ENCODE peak calls at places on chromosome 17, in eight cellular contexts. S is naive thymus-derived CD4-positive, alpha-beta T cell; F is CD8-positive, alpha-beta memory T cell; K is activated gamma-delta T cell treated with Interleukin-2 at 50 U/mL for 16 hours; W is A172; H is HS-5; L is activated naive CD4-positive, alpha-beta T cell; Z is NCI-H510A. M is an unnamed sample.

GRCh38 chr17:64070213-64070612 is 49.8 kb upstream of the ICAM2 start:
- DNase-seq in S (no peak), F (no peak), K (no peak), W (no peak), H (no peak), L (no peak), Z (no peak), M (no peak)

GRCh38 chr17:33987162-33987561 is 267.9 kb upstream of the CCL2 start:
- DNase-seq in S (no peak), F (no peak), K (no peak), W (no peak), H (no peak), L (no peak), Z (no peak), M (no peak)

GRCh38 chr17:62681939-62682381 is 54.5 kb downstream of the MRC2 start:
- DNase-seq in S (no peak), F (no peak), K (no peak), W (no peak), H (no peak), L (no peak), Z (no peak), M (no peak)

GRCh38 chr17:76530489-76530814 is 7.1 kb downstream of the CYGB start:
- DNase-seq in S (no peak), F (no peak), K (no peak), W (no peak), H (no peak), L (no peak), Z (no peak), M (no peak)

GRCh38 chr17:3802461-3803307 is 1.7 kb upstream of the ITGAE start:
- DNase-seq in S (no peak), F (no peak), K (no peak), W (peak; percentile 66), H (peak; percentile 64), L (no peak), Z (no peak), M (no peak)

GRCh38 chr17:36937001-36937960 is at the start of gene LHX1:
- DNase-seq in S (no peak), F (no peak), K (no peak), W (no peak), H (no peak), L (no peak), Z (no peak), M (no peak)

GRCh38 chr17:80850817-80851216 is 140.8 kb upstream of the CHMP6 start:
- DNase-seq in S (no peak), F (no peak), K (no peak), W (no peak), H (no peak), L (no peak), Z (peak; percentile 58), M (peak; percentile 28)

GRCh38 chr17:6455321-6455705 is 11.1 kb downstream of the PIMREG start:
- DNase-seq in S (no peak), F (no peak), K (peak; percentile 28), W (no peak), H (no peak), L (no peak), Z (peak; percentile 80), M (peak; percentile 63)

GRCh38 chr17:31111183-31111582 is 16.4 kb downstream of the NF1 start:
- DNase-seq in S (no peak), F (no peak), K (no peak), W (no peak), H (no peak), L (no peak), Z (no peak), M (no peak)

GRCh38 chr17:47884905-47885735 is 10.9 kb upstream of the SP2 start:
- DNase-seq in S (no peak), F (no peak), K (peak; percentile 20), W (no peak), H (no peak), L (no peak), Z (peak; percentile 13), M (no peak)

GRCh38 chr17:81961087-81961514 is at the start of gene NOTUM:
- DNase-seq in S (no peak), F (no peak), K (no peak), W (no peak), H (no peak), L (no peak), Z (no peak), M (no peak)

GRCh38 chr17:50219345-50219744 is 17.9 kb upstream of the COL1A1 start:
- DNase-seq in S (no peak), F (no peak), K (no peak), W (peak; percentile 90), H (peak; percentile 73), L (no peak), Z (no peak), M (no peak)

GRCh38 chr17:80795090-80795609 is 196.5 kb upstream of the CHMP6 start:
- DNase-seq in S (no peak), F (no peak), K (no peak), W (no peak), H (no peak), L (no peak), Z (no peak), M (no peak)

GRCh38 chr17:40448213-40448638 is 5.0 kb downstream of the IGFBP4 start:
- DNase-seq in S (no peak), F (no peak), K (no peak), W (no peak), H (no peak), L (no peak), Z (no peak), M (no peak)

GRCh38 chr17:31674717-31675349 is 184.2 kb downstream of the COPRS start:
- DNase-seq in S (no peak), F (no peak), K (no peak), W (peak; percentile 86), H (no peak), L (no peak), Z (no peak), M (no peak)

GRCh38 chr17:1197781-1198490 is 18.2 kb upstream of the ABR start:
- DNase-seq in S (no peak), F (peak; percentile 44), K (peak; percentile 76), W (no peak), H (no peak), L (peak; percentile 25), Z (no peak), M (no peak)

GRCh38 chr17:28478940-28479615 is 5.6 kb downstream of the SLC13A2 start:
- DNase-seq in S (no peak), F (no peak), K (no peak), W (no peak), H (peak; percentile 16), L (no peak), Z (no peak), M (no peak)

GRCh38 chr17:57989011-57989345 is 924 bp upstream of the VEZF1 start:
- DNase-seq in S (no peak), F (no peak), K (no peak), W (no peak), H (no peak), L (no peak), Z (peak; percentile 38), M (no peak)

GRCh38 chr17:13931111-13931526 is 138.2 kb upstream of the COX10 start:
- DNase-seq in S (no peak), F (no peak), K (no peak), W (no peak), H (no peak), L (no peak), Z (no peak), M (no peak)

GRCh38 chr17:76354747-76355310 is 1.1 kb upstream of the PRPSAP1 start:
- DNase-seq in S (no peak), F (no peak), K (no peak), W (peak; percentile 16), H (no peak), L (no peak), Z (no peak), M (no peak)

GRCh38 chr17:20280832-20281231 is 186.5 kb downstream of the LGALS9B start:
- DNase-seq in S (no peak), F (no peak), K (no peak), W (no peak), H (no peak), L (no peak), Z (no peak), M (no peak)